ENCODE peak calls at places on chromosomes 7 and 10, in four cellular contexts. B is prostate gland; M is CD4-positive, alpha-beta memory T cell; F is PC-9. P is an unnamed sample. For H3K4me1, the result is how much of the 10 kb centered on the place peaks cover.

GRCh38 chr7:84705079-84705478 is 481.8 kb downstream of the SEMA3D start:
- DNase-seq in B (no peak), M (no peak), F (no peak), P (no peak)

GRCh38 chr10:21889477-21890275 is 113.9 kb downstream of the DNAJC1 start:
- DNase-seq in B (no peak), M (no peak), F (no peak), P (no peak)

GRCh38 chr10:25678666-25679065 is 255.4 kb upstream of the MYO3A start:
- DNase-seq in B (no peak), M (no peak), F (no peak), P (no peak)

GRCh38 chr10:118870467-118871243 is 115.9 kb upstream of the CACUL1 start:
- DNase-seq in B (no peak), M (no peak), F (peak), P (no peak)

GRCh38 chr10:43121444-43121843 is 16.8 kb upstream of the CSGALNACT2 start:
- DNase-seq in B (no peak), M (no peak), F (no peak), P (no peak)

GRCh38 chr7:43568529-43568928 is 14.4 kb upstream of the STK17A start:
- DNase-seq in B (no peak), M (no peak), F (no peak), P (no peak)

GRCh38 chr7:114530074-114530611 is 115.5 kb downstream of the FOXP2 start:
- DNase-seq in B (no peak), M (no peak), F (no peak), P (no peak)

GRCh38 chr10:84267503-84268126 is 22.8 kb downstream of the RGR start:
- DNase-seq in B (no peak), M (peak), F (peak), P (peak)

GRCh38 chr10:131979336-131979735 is 2.4 kb downstream of the BNIP3 start:
- DNase-seq in B (no peak), M (no peak), F (no peak), P (no peak)

GRCh38 chr10:11795101-11795920 is 27.8 kb upstream of the PROSER2 start:
- DNase-seq in B (no peak), M (no peak), F (no peak), P (no peak)

GRCh38 chr7:55413442-55413841 is 48.3 kb downstream of the LANCL2 start:
- DNase-seq in B (no peak), M (no peak), F (no peak), P (no peak)

GRCh38 chr7:74290590-74290950 is 1.4 kb downstream of the CLIP2 start:
- DNase-seq in B (no peak), M (no peak), F (no peak), P (no peak)

GRCh38 chr10:934746-935406 is 3.4 kb upstream of the LARP4B start:
- DNase-seq in B (no peak), M (no peak), F (no peak), P (no peak)

GRCh38 chr7:35707422-35707821 is 12.5 kb upstream of the HERPUD2 start:
- DNase-seq in B (no peak), M (no peak), F (no peak), P (no peak)

GRCh38 chr7:23404546-23405239 is 65.6 kb downstream of the IGF2BP3 start:
- DNase-seq in B (no peak), M (no peak), F (no peak), P (no peak)

GRCh38 chr10:101001225-101002035 is 1.8 kb downstream of the LZTS2 start:
- DNase-seq in B (peak), M (no peak), F (no peak), P (no peak)

GRCh38 chr10:69972951-69973350 is 79.7 kb upstream of the MACROH2A2 start:
- DNase-seq in B (no peak), M (no peak), F (no peak), P (no peak)

GRCh38 chr10:97765201-97765600 is 6.6 kb downstream of the SFRP5 start:
- DNase-seq in B (no peak), M (no peak), F (no peak), P (no peak)

GRCh38 chr10:97763411-97763810 is 8.4 kb downstream of the SFRP5 start:
- DNase-seq in B (no peak), M (no peak), F (no peak), P (no peak)

GRCh38 chr10:97762816-97763215 is 9.0 kb downstream of the SFRP5 start:
- DNase-seq in B (no peak), M (no peak), F (no peak), P (no peak)

GRCh38 chr10:97763947-97764346 is 7.9 kb downstream of the SFRP5 start:
- DNase-seq in B (no peak), M (no peak), F (no peak), P (no peak)

DNA sequence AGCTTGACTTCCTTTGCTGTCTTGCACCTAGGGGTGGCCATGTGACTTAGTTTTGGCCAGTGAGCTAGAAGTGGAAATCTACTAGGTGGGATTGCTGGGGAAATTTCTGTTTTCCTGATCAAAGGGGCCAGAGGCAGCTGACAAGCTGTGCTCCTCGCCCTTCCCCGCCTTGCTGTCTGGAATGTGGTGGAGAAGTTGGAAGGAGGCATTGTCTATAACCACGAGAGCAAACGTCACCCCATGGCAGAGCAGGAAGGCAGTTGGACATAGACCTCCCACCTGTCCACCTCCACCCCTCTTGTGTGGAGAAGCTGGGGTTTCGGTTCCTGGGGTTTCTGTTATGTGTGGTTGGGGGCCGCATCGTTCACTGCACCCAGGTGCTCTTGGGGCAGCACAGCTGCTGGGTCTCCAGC is 7.3 kb downstream of the SFRP5 start:
- DNase-seq in B (no peak), M (no peak), F (no peak), P (no peak)
- H3K27ac ChIP-seq in B (no peak), M (no peak), F (no peak), P (no peak)

DNA sequence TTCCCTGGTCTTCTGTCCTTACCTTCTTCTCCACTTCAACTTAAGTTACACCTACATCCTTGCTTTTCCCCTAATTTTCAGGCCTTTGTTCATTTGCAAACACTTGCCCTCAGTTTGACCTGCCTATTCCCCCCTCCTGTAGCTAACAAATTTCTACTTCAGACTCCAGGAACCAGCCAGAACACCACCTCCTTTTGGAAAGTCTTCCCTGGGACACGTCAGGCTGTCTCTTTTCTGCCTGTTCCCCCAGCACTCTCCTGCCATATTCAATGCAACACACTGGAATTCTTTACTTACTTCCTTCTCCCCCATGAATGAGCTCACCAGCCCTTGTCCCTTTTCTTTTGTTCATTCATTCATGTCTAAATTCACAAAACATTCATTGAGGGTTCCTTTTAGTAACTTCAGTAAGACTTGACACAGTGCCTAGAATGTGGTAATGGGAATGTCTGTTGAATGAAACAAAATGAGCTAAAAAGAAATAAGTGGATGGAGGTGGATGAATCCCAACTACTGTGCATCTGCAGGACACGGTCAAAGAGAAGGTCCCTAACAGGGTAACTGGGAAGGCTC is 478.0 kb downstream of the KCNMA1 start:
- DNase-seq in B (no peak), M (no peak), F (no peak), P (no peak)
- H3K4me1 ChIP-seq in B (under half), M (under half), F (under half), P (under half)

GRCh38 chr7:128203047-128203491 is 38.0 kb upstream of the LEP start:
- DNase-seq in B (no peak), M (no peak), F (no peak), P (no peak)

GRCh38 chr7:128202287-128202957 is 38.7 kb upstream of the LEP start:
- DNase-seq in B (no peak), M (no peak), F (no peak), P (no peak)

GRCh38 chr7:128201067-128201689 is 39.9 kb upstream of the LEP start:
- DNase-seq in B (no peak), M (no peak), F (no peak), P (no peak)

GRCh38 chr7:128200376-128200775 is 40.7 kb upstream of the LEP start:
- DNase-seq in B (no peak), M (no peak), F (no peak), P (no peak)

GRCh38 chr7:128201690-128202085 is 39.4 kb upstream of the LEP start:
- DNase-seq in B (no peak), M (no peak), F (no peak), P (no peak)
- H3K4me3 ChIP-seq in B (no peak), M (no peak), F (no peak), P (peak)

GRCh38 chr10:10794776-10795175 is 222.9 kb upstream of the CELF2 start:
- DNase-seq in B (no peak), M (no peak), F (peak), P (no peak)
- H3K27ac ChIP-seq in B (no peak), M (no peak), F (peak), P (no peak)

GRCh38 chr7:8068892-8069686 is 100.5 kb downstream of the GLCCI1 start:
- DNase-seq in B (no peak), M (no peak), F (no peak), P (no peak)
- H3K4me1 ChIP-seq in B (under half), M (under half), F (under half), P (under half)

GRCh38 chr10:102112210-102112817 is 7.9 kb downstream of the LDB1 start:
- DNase-seq in B (no peak), M (no peak), F (no peak), P (no peak)
- H3K4me3 ChIP-seq in B (no peak), M (no peak), F (no peak), P (peak)

DNA sequence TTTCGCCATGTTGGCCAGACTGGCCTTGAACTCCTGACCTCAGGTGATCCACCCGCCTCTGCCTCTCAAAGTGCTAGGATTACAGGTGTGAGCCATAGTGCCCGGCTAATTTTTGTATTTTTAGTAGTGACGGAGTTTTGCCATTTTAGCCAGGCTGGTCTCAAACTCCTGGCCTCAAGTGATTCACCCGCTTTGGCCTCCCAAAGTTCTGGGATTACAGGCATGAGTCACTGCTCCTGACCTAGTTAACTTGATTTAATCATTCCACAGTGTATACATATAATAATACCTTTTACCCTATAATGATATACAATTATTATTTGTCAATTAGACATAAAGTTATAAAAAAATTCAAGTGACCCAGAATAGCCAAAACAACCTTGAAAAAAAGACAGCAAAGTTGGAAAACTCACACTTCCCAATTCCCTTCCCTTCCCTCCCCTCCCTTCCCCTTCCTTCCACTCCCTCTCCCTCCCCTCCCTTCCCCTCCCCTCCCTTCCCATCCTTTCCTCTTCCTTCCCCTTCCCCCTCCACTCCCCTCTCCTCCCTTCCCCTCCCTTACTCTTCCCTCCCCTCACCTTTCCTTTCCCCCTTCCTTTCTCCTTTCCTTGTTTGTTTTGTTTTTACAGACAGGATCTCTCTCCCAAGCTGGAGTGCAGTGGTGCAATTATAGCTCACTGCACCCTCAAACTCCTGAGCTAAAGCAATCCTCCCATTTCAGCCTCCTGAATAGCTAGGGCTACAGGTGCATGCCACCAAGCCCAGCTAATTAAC is 14.8 kb upstream of the ZMIZ2 start:
- DNase-seq in B (no peak), M (no peak), F (no peak), P (no peak)
- H3K27ac ChIP-seq in B (no peak), M (no peak), F (peak), P (no peak)